ENCODE peak calls at places on chromosomes 11 and 22, in seven cellular contexts. Q is stimulated activated CD4-positive, alpha-beta T cell treated with anti-CD3 and anti-CD28 coated beads, TNF-alpha, amount 100 ng/mL, for 48 hours; H is hypothalamus; L is activated gamma-delta T cell treated with Interleukin-2 at 50 U/mL for 16 hours; G is GM18507; Y is AG10803; Z is RPMI7951. D is an unnamed sample.

GRCh38 chr11:65427691-65428577 is 5.3 kb downstream of the NEAT1 start:
- DNase-seq in Q (no peak), H (no peak), L (no peak), G (no peak), Y (peak), Z (peak), D (peak)

GRCh38 chr11:44978961-44979331 is 28.3 kb upstream of the TP53I11 start:
- DNase-seq in Q (no peak), H (no peak), L (no peak), G (no peak), Y (no peak), Z (peak), D (peak)

GRCh38 chr11:623999-624704 is 603 bp downstream of the CDHR5 start:
- DNase-seq in Q (no peak), H (no peak), L (no peak), G (no peak), Y (peak), Z (no peak), D (peak)

GRCh38 chr11:94550513-94550912 is 6.8 kb downstream of the FUT4 start:
- DNase-seq in Q (no peak), H (no peak), L (no peak), G (no peak), Y (no peak), Z (no peak), D (no peak)

GRCh38 chr11:71364176-71364671 is 84.0 kb downstream of the DHCR7 start:
- DNase-seq in Q (no peak), H (no peak), L (no peak), G (no peak), Y (no peak), Z (no peak), D (no peak)

GRCh38 chr11:313787-314547 is at the start of gene IFITM1:
- DNase-seq in Q (no peak), H (no peak), L (peak), G (peak), Y (peak), Z (peak), D (peak)

GRCh38 chr22:32378703-32379272 is 21.1 kb downstream of the RFPL3 start:
- DNase-seq in Q (no peak), H (peak), L (no peak), G (no peak), Y (peak), Z (peak), D (peak)

GRCh38 chr11:130001491-130002351 is 914 bp downstream of the PRDM10 start:
- DNase-seq in Q (peak), H (no peak), L (no peak), G (peak), Y (peak), Z (peak), D (peak)

GRCh38 chr11:110518809-110519514 is 89.2 kb downstream of the FDX1 start:
- DNase-seq in Q (no peak), H (no peak), L (no peak), G (no peak), Y (peak), Z (no peak), D (no peak)

GRCh38 chr11:67355794-67356550 is 2.6 kb upstream of the POLD4 start:
- DNase-seq in Q (no peak), H (no peak), L (no peak), G (no peak), Y (no peak), Z (no peak), D (no peak)

GRCh38 chr11:114209904-114210303 is 86.3 kb upstream of the NNMT start:
- DNase-seq in Q (no peak), H (no peak), L (no peak), G (no peak), Y (no peak), Z (no peak), D (no peak)

GRCh38 chr11:65528819-65529350 is 4.0 kb downstream of the SCYL1 start:
- DNase-seq in Q (no peak), H (no peak), L (no peak), G (no peak), Y (no peak), Z (no peak), D (no peak)

D was measured in mammary epithelial cell.